ENCODE peak calls at places on chromosomes 2 and 18, in four cellular contexts. One of them, this sample, is unnamed.

GRCh38 chr2:81984969-81985637 is 1680.6 kb upstream of the LRRTM1 start:
- DNase-seq in astrocyte of the spinal cord: no peak
- DNase-seq in foreskin fibroblast: no peak
- DNase-seq in cardiac fibroblast: no peak
- DNase-seq in this sample: no peak

GRCh38 chr2:150296795-150297546 is 190.5 kb downstream of the RND3 start:
- DNase-seq in cardiac fibroblast: peak; percentile 88
- DNase-seq in foreskin fibroblast: peak; percentile 68
- DNase-seq in astrocyte of the spinal cord: peak; percentile 43
- DNase-seq in this sample: peak; percentile 56

GRCh38 chr2:64958556-64958955 is 30.6 kb upstream of the SLC1A4 start:
- DNase-seq in astrocyte of the spinal cord: no peak
- DNase-seq in cardiac fibroblast: no peak
- DNase-seq in foreskin fibroblast: no peak
- DNase-seq in this sample: no peak

GRCh38 chr2:72780483-72780882 is 45.4 kb downstream of the EXOC6B start:
- DNase-seq in foreskin fibroblast: peak; percentile 16
- DNase-seq in cardiac fibroblast: peak; percentile 80
- DNase-seq in astrocyte of the spinal cord: peak; percentile 50
- DNase-seq in this sample: peak; percentile 88

GRCh38 chr18:46469186-46469915 is 187.7 kb downstream of the LOXHD1 start:
- DNase-seq in astrocyte of the spinal cord: peak; percentile 53
- DNase-seq in cardiac fibroblast: no peak
- DNase-seq in foreskin fibroblast: no peak
- DNase-seq in this sample: peak; percentile 6

GRCh38 chr2:26691881-26692813 is at the start of gene KCNK3:
- DNase-seq in foreskin fibroblast: peak; percentile 24
- DNase-seq in astrocyte of the spinal cord: peak; percentile 7
- DNase-seq in cardiac fibroblast: peak; percentile 19
- DNase-seq in this sample: no peak

GRCh38 chr2:211070547-211070946 is 514.1 kb downstream of the CPS1 start:
- DNase-seq in foreskin fibroblast: no peak
- DNase-seq in cardiac fibroblast: no peak
- DNase-seq in astrocyte of the spinal cord: no peak
- DNase-seq in this sample: no peak

GRCh38 chr2:196849895-196850294 is 40.7 kb upstream of the C2orf66 start:
- DNase-seq in cardiac fibroblast: peak; percentile 50
- DNase-seq in foreskin fibroblast: peak; percentile 18
- DNase-seq in astrocyte of the spinal cord: peak; percentile 43
- DNase-seq in this sample: peak; percentile 57

GRCh38 chr18:78805840-78806239 is 173.8 kb upstream of the SALL3 start:
- DNase-seq in cardiac fibroblast: no peak
- DNase-seq in foreskin fibroblast: no peak
- DNase-seq in astrocyte of the spinal cord: no peak
- DNase-seq in this sample: no peak

GRCh38 chr2:27390822-27391679 is 10.5 kb upstream of the ZNF513 start:
- DNase-seq in astrocyte of the spinal cord: no peak
- DNase-seq in foreskin fibroblast: no peak
- DNase-seq in cardiac fibroblast: no peak
- DNase-seq in this sample: no peak

GRCh38 chr2:67666386-67667053 is 269.4 kb downstream of the ETAA1 start:
- DNase-seq in foreskin fibroblast: no peak
- DNase-seq in cardiac fibroblast: no peak
- DNase-seq in astrocyte of the spinal cord: no peak
- DNase-seq in this sample: peak; percentile 22

GRCh38 chr18:36295880-36296301 is 1.6 kb upstream of the FHOD3 start:
- DNase-seq in astrocyte of the spinal cord: no peak
- DNase-seq in foreskin fibroblast: no peak
- DNase-seq in cardiac fibroblast: no peak
- DNase-seq in this sample: no peak

GRCh38 chr2:168310580-168310979 is 63.2 kb upstream of the STK39 start:
- DNase-seq in astrocyte of the spinal cord: no peak
- DNase-seq in cardiac fibroblast: no peak
- DNase-seq in foreskin fibroblast: no peak
- DNase-seq in this sample: no peak

GRCh38 chr2:104656496-104657310 is 197.2 kb upstream of the POU3F3 start:
- DNase-seq in foreskin fibroblast: no peak
- DNase-seq in astrocyte of the spinal cord: no peak
- DNase-seq in cardiac fibroblast: no peak
- DNase-seq in this sample: no peak

GRCh38 chr2:102065675-102066252 is 74.0 kb downstream of the IL1R2 start:
- DNase-seq in astrocyte of the spinal cord: peak; percentile 89
- DNase-seq in foreskin fibroblast: peak; percentile 83
- DNase-seq in cardiac fibroblast: peak; percentile 93
- DNase-seq in this sample: peak; percentile 54

GRCh38 chr2:118812530-118812929 is 34.9 kb downstream of the EN1 start:
- DNase-seq in astrocyte of the spinal cord: no peak
- DNase-seq in cardiac fibroblast: no peak
- DNase-seq in foreskin fibroblast: no peak
- DNase-seq in this sample: no peak

GRCh38 chr2:200993097-200993496 is 29.6 kb upstream of the ORC2 start:
- DNase-seq in foreskin fibroblast: peak; percentile 24
- DNase-seq in cardiac fibroblast: peak; percentile 41
- DNase-seq in astrocyte of the spinal cord: no peak
- DNase-seq in this sample: peak; percentile 34

GRCh38 chr2:69330781-69331180 is 56.2 kb downstream of the GFPT1 start:
- DNase-seq in foreskin fibroblast: no peak
- DNase-seq in astrocyte of the spinal cord: no peak
- DNase-seq in cardiac fibroblast: no peak
- DNase-seq in this sample: no peak

GRCh38 chr2:112690853-112691390 is 29.9 kb upstream of the NT5DC4 start:
- DNase-seq in foreskin fibroblast: no peak
- DNase-seq in cardiac fibroblast: peak; percentile 79
- DNase-seq in astrocyte of the spinal cord: peak; percentile 41
- DNase-seq in this sample: peak; percentile 38

GRCh38 chr18:42620585-42620984 is 494.9 kb downstream of the RIT2 start:
- DNase-seq in astrocyte of the spinal cord: no peak
- DNase-seq in foreskin fibroblast: no peak
- DNase-seq in cardiac fibroblast: no peak
- DNase-seq in this sample: peak; percentile 18

GRCh38 chr2:100273387-100273786 is 48.9 kb downstream of the LONRF2 start:
- DNase-seq in cardiac fibroblast: no peak
- DNase-seq in astrocyte of the spinal cord: no peak
- DNase-seq in foreskin fibroblast: no peak
- DNase-seq in this sample: no peak

GRCh38 chr2:39689876-39690275 is 24.2 kb downstream of the TMEM178A start:
- DNase-seq in astrocyte of the spinal cord: no peak
- DNase-seq in cardiac fibroblast: no peak
- DNase-seq in foreskin fibroblast: no peak
- DNase-seq in this sample: no peak

GRCh38 chr2:238231251-238231793 is 8.5 kb downstream of the HES6 start:
- DNase-seq in astrocyte of the spinal cord: peak; percentile 62
- DNase-seq in foreskin fibroblast: peak; percentile 65
- DNase-seq in cardiac fibroblast: peak; percentile 69
- DNase-seq in this sample: peak; percentile 40

GRCh38 chr2:179686718-179687342 is 174.6 kb downstream of the ZNF385B start:
- DNase-seq in cardiac fibroblast: peak; percentile 63
- DNase-seq in astrocyte of the spinal cord: no peak
- DNase-seq in foreskin fibroblast: no peak
- DNase-seq in this sample: peak; percentile 18

GRCh38 chr18:3463052-3463451 is 13.1 kb downstream of the TGIF1 start:
- DNase-seq in astrocyte of the spinal cord: peak; percentile 68
- DNase-seq in cardiac fibroblast: peak; percentile 54
- DNase-seq in foreskin fibroblast: no peak
- DNase-seq in this sample: peak; percentile 59

GRCh38 chr2:69012310-69013122 is 463 bp upstream of the ANTXR1 start:
- DNase-seq in cardiac fibroblast: peak; percentile 83
- DNase-seq in foreskin fibroblast: peak; percentile 65
- DNase-seq in astrocyte of the spinal cord: peak; percentile 80
- DNase-seq in this sample: peak; percentile 82

GRCh38 chr2:66443183-66443976 is 8.5 kb downstream of the MEIS1 start:
- DNase-seq in cardiac fibroblast: no peak
- DNase-seq in astrocyte of the spinal cord: peak; percentile 74
- DNase-seq in foreskin fibroblast: peak; percentile 41
- DNase-seq in this sample: peak; percentile 69

GRCh38 chr2:36587091-36587490 is 10.9 kb downstream of the FEZ2 start:
- DNase-seq in astrocyte of the spinal cord: no peak
- DNase-seq in cardiac fibroblast: no peak
- DNase-seq in foreskin fibroblast: no peak
- DNase-seq in this sample: no peak

GRCh38 chr2:3965211-3965610 is 261.8 kb downstream of the DCDC2C start:
- DNase-seq in astrocyte of the spinal cord: no peak
- DNase-seq in cardiac fibroblast: no peak
- DNase-seq in foreskin fibroblast: no peak
- DNase-seq in this sample: no peak

GRCh38 chr2:3348771-3349170 is 28.8 kb downstream of the EIPR1 start:
- DNase-seq in astrocyte of the spinal cord: no peak
- DNase-seq in cardiac fibroblast: no peak
- DNase-seq in foreskin fibroblast: no peak
- DNase-seq in this sample: no peak

DNA sequence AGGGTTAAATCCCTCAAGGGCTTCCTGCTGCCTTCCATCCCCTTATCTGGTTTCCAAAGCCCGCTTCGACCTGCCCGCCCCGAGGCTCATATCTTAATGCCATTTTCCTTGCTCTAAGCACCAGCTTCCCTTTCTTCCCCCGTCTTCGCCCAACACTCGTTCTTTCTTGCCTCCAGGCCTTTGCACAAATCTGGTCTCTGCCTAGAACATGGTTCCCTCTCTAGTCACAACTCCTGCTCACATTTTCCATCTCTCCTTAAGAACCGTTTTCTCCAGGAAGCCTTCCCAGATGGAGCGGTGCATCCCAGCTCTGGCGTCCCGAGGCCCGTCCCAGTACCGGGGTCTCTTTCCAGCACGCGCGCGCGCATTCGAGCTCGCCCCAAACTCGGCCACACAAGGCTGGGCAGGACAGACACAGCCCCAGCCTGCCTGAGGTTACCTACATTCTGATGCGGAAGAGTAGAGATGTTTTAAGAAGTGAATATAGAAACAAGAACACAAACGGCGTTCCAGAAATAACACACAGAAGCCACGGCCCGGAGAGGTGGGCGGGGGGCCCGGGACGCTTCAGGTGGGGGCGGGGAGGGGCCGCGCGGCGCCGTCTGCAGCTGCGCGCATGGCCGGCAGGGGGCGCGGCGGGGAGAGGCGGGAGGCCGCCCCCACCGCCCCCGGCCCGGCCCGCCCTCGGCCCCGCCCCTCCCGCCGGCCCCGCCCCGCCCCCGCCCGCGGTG is at the start of gene DGKD:
- DNase-seq in foreskin fibroblast: peak; percentile 17
- DNase-seq in cardiac fibroblast: peak; percentile 40
- DNase-seq in astrocyte of the spinal cord: peak; percentile 42
- DNase-seq in this sample: peak; percentile 31
- TF ChIP-seq CTCF in foreskin fibroblast: no peak
- TF ChIP-seq CTCF in cardiac fibroblast: peak; percentile 14
- TF ChIP-seq CTCF in astrocyte of the spinal cord: peak; percentile 24
- TF ChIP-seq CTCF in this sample: peak; percentile 36

DNA sequence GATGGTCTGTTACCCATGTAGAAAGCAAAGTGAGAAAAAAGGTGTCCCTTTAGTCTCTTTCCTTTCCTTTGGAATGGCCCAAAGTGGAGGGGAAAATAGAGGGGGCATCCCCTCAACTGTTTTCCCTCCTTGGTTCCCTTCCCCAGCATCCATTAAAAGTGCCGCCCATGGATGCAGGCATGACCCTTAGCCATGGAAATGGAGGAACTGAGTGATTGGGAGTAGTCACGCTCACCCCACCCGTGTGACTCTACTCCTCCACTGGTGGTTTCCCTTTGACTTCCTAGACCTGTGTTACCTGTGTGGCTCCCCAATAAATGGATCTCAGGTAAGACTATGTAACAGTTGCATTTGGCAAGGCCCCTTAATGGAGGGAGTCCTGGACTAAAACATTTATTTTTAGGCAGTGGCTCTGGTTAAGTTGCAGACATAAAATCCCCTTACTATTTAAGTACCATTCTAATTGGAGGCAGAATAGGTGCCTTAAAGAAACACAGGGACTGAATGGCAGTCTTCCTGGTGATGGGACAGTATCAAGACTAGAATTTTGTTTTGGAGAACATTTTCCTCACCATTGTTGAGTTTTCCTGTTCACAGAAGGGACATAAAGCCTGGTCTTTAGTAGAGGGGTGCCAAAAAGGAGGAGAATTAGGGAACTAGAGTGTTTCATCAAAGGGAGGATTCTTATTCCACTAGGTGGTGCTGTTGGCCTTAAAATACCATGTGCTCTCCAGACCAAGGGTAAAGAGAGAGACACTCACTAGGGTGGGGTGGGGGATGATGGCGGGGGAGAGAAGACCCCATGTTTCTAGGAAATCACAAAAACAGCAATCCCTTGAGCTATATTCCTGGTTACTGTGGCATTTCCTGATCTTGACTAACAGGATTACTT is 25.7 kb upstream of the PLA2R1 start:
- DNase-seq in cardiac fibroblast: peak; percentile 68
- DNase-seq in astrocyte of the spinal cord: no peak
- DNase-seq in foreskin fibroblast: no peak
- DNase-seq in this sample: peak; percentile 56
- TF ChIP-seq CTCF in cardiac fibroblast: peak; percentile 30
- TF ChIP-seq CTCF in astrocyte of the spinal cord: peak; percentile 10
- TF ChIP-seq CTCF in foreskin fibroblast: peak; percentile 17
- TF ChIP-seq CTCF in this sample: peak; percentile 35

DNA sequence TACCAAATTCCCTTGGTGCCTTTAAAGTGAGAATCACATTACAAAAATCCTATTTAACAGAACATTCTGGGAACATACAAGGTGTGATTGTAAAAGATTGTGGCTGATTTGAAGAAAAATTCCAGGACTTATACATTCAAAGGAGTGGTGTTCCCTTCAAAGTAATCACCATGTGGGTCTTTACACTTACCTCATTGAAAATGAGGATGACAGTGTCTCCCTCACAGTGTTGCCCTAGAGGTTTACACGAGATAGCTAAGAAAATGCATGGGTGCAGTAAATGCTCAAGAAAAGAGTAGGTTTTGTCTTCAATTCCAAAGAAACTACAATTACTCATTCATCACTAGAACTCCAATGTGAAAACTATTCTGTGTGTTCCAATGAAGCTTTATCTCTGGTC is 331.5 kb downstream of the SLC4A3 start:
- DNase-seq in astrocyte of the spinal cord: no peak
- DNase-seq in cardiac fibroblast: no peak
- DNase-seq in foreskin fibroblast: no peak
- DNase-seq in this sample: no peak
- TF ChIP-seq CTCF in astrocyte of the spinal cord: no peak
- TF ChIP-seq CTCF in cardiac fibroblast: no peak
- TF ChIP-seq CTCF in foreskin fibroblast: no peak
- TF ChIP-seq CTCF in this sample: no peak

GRCh38 chr18:12093520-12094257 is at the start of gene ANKRD62:
- DNase-seq in cardiac fibroblast: no peak
- DNase-seq in astrocyte of the spinal cord: no peak
- DNase-seq in foreskin fibroblast: no peak
- DNase-seq in this sample: no peak
- TF ChIP-seq CTCF in cardiac fibroblast: no peak
- TF ChIP-seq CTCF in astrocyte of the spinal cord: no peak
- TF ChIP-seq CTCF in foreskin fibroblast: no peak
- TF ChIP-seq CTCF in this sample: no peak

GRCh38 chr2:181444654-181445053 is 12.5 kb upstream of the ITGA4 start:
- DNase-seq in foreskin fibroblast: no peak
- DNase-seq in astrocyte of the spinal cord: no peak
- DNase-seq in cardiac fibroblast: no peak
- DNase-seq in this sample: no peak
- TF ChIP-seq CTCF in foreskin fibroblast: no peak
- TF ChIP-seq CTCF in astrocyte of the spinal cord: no peak
- TF ChIP-seq CTCF in cardiac fibroblast: no peak
- TF ChIP-seq CTCF in this sample: no peak